ENCODE peak calls at places on chromosomes 12 and 14, in five cellular contexts. Z is endodermal cell, L is WTC11, Q is HCT116, W is Calu3. N is an unnamed sample.

GRCh38 chr12:127582074-127582473 is 684.9 kb upstream of the TMEM132C start:
- DNase-seq in Z (no peak), W (no peak), Q (no peak), L (no peak), N (no peak)

GRCh38 chr14:105324080-105324778 is 9.7 kb downstream of the PACS2 start:
- DNase-seq in W (no peak), Z (peak; percentile 49), Q (no peak), L (no peak), N (no peak)

GRCh38 chr14:53515264-53515663 is 362.1 kb upstream of the DDHD1 start:
- DNase-seq in W (no peak), Z (no peak), Q (no peak), L (no peak), N (no peak)

GRCh38 chr12:70571705-70572269 is 65.4 kb downstream of the PTPRB start:
- DNase-seq in Z (no peak), Q (no peak), L (no peak), W (no peak), N (no peak)

GRCh38 chr14:64549805-64550538 is at the start of gene PPP1R36:
- DNase-seq in Q (no peak), W (peak; percentile 38), L (peak; percentile 40), Z (peak; percentile 56), N (peak; percentile 35)

GRCh38 chr14:21476526-21476924 is 234 bp downstream of the RAB2B start:
- DNase-seq in L (peak; percentile 81), Q (no peak), W (peak; percentile 77), Z (no peak), N (peak; percentile 68)

GRCh38 chr14:22852940-22853767 is 16.8 kb downstream of the MMP14 start:
- DNase-seq in Z (peak; percentile 98), Q (peak; percentile 63), L (peak; percentile 98), W (peak; percentile 91), N (peak; percentile 89)

GRCh38 chr12:89072303-89073026 is 279.8 kb downstream of the DUSP6 start:
- DNase-seq in W (no peak), Z (no peak), Q (no peak), L (no peak), N (no peak)

GRCh38 chr14:100909439-100909838 is 5.9 kb upstream of the RTL1 start:
- DNase-seq in Q (no peak), L (no peak), W (no peak), Z (no peak), N (no peak)

GRCh38 chr14:105414456-105415371 is 4.9 kb upstream of the MTA1 start:
- DNase-seq in Q (no peak), L (peak; percentile 75), W (peak; percentile 62), Z (peak; percentile 85), N (peak; percentile 63)

GRCh38 chr14:58455593-58456265 is 28.2 kb downstream of the KIAA0586 start:
- DNase-seq in L (no peak), Z (no peak), Q (no peak), W (no peak), N (no peak)

GRCh38 chr14:55381040-55381439 is 30.6 kb downstream of the ATG14 start:
- DNase-seq in Q (no peak), Z (no peak), L (no peak), W (no peak), N (no peak)

GRCh38 chr14:67392728-67393314 is 19.1 kb downstream of the PLEK2 start:
- DNase-seq in Q (no peak), Z (no peak), L (no peak), W (no peak), N (no peak)

GRCh38 chr12:57545809-57546437 is 1.1 kb downstream of the DCTN2 start:
- DNase-seq in W (no peak), Q (no peak), L (no peak), Z (peak; percentile 64), N (no peak)

GRCh38 chr12:57549203-57549908 is 488 bp upstream of the KIF5A start:
- DNase-seq in W (no peak), Q (no peak), Z (peak; percentile 49), L (no peak), N (no peak)

GRCh38 chr12:57548488-57548887 is 1.4 kb upstream of the KIF5A start:
- DNase-seq in L (no peak), Z (no peak), Q (no peak), W (no peak), N (no peak)

GRCh38 chr12:57547366-57548315 is 649 bp upstream of the DCTN2 start:
- DNase-seq in W (no peak), Z (no peak), L (no peak), Q (no peak), N (no peak)

GRCh38 chr12:57546438-57547365 is at the start of gene DCTN2:
- DNase-seq in L (peak; percentile 97), Q (peak; percentile 92), W (peak; percentile 97), Z (peak; percentile 99), N (peak; percentile 59)
- TF ChIP-seq CTCF in L (no peak), Q (no peak), W (no peak), Z (no peak), N (no peak)

GRCh38 chr12:100077367-100077766 is 65.3 kb downstream of the BLTP3B start:
- DNase-seq in Z (no peak), W (no peak), Q (no peak), L (no peak), N (no peak)
- TF ChIP-seq CTCF in Z (peak; percentile 54), W (no peak), Q (peak; percentile 12), L (no peak), N (no peak)

DNA sequence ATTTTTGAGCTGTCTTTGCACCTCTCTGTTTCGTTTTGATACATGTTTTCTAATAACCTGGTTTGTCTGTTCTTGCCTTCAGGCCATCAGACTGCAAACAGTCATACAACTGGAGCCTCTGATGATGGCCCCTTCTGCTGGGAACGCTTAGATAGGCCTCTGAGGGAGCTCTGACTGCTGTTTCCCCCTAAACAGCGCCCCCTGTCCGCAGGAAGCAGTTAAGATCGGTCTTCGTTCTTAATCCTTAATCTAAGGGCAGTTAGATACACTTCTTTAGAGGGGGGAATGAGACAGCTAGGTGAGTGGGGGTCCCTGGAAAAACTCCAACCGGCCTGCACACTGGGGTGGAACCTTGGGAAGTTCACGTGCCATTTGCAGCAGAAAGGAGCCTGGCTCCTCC is 1338.8 kb upstream of the SEL1L start:
- DNase-seq in Z (peak; percentile 84), L (peak; percentile 76), W (no peak), Q (no peak), N (no peak)
- TF ChIP-seq CTCF in Z (peak; percentile 80), L (peak; percentile 78), W (no peak), Q (no peak), N (no peak)

GRCh38 chr12:55515696-55516095 is 23.5 kb downstream of the OR6C68 start:
- DNase-seq in W (no peak), L (no peak), Q (no peak), Z (peak; percentile 69), N (no peak)
- TF ChIP-seq CTCF in W (no peak), L (peak; percentile 37), Q (no peak), Z (peak; percentile 53), N (no peak)

N was measured in natural killer cell.